ENCODE peak calls at places on chromosomes 1 and 21, in eight cellular contexts. I is esophagus squamous epithelium; F is left cardiac atrium; C is stimulated activated CD4-positive, alpha-beta T cell treated with anti-CD3 and anti-CD28 coated beads, Interleukin-1b, Interleukin-23, amount 100 ng/mL, for 48 hours; R is fibroblast of the aortic adventitia; S is small intestine; O is A549; Z is CD8-positive, alpha-beta T cell. H is an unnamed sample.

GRCh38 chr1:83531910-83532309 is 467.0 kb downstream of the TTLL7 start:
- DNase-seq in O (no peak), I (no peak), F (no peak), Z (no peak), C (no peak), R (no peak), S (no peak), H (no peak)

GRCh38 chr1:61674221-61674620 is 50.7 kb downstream of the TM2D1 start:
- DNase-seq in C (no peak), F (no peak), O (no peak), S (no peak), Z (no peak), R (no peak), I (no peak), H (no peak)

GRCh38 chr1:57252597-57253306 is 171.1 kb downstream of the DAB1 start:
- DNase-seq in O (no peak), Z (no peak), C (no peak), F (no peak), S (peak), I (no peak), R (no peak), H (no peak)

GRCh38 chr1:202860744-202861419 is 28.1 kb downstream of the RABIF start:
- DNase-seq in C (peak), I (no peak), Z (no peak), O (peak), S (peak), R (peak), F (peak), H (peak)

GRCh38 chr1:24929876-24930702 is at the start of gene RUNX3:
- DNase-seq in Z (peak), S (peak), C (peak), R (no peak), F (peak), O (peak), I (peak), H (peak)

GRCh38 chr21:42486551-42486950 is 9.5 kb downstream of the RSPH1 start:
- DNase-seq in I (no peak), R (no peak), Z (no peak), S (no peak), F (no peak), O (no peak), C (no peak), H (no peak)

GRCh38 chr1:212727386-212728181 is 27.9 kb upstream of the BATF3 start:
- DNase-seq in Z (no peak), O (no peak), F (no peak), R (no peak), I (no peak), C (peak), S (no peak), H (no peak)

GRCh38 chr1:25246600-25247023 is 642 bp downstream of the RSRP1 start:
- DNase-seq in I (no peak), S (no peak), R (no peak), F (no peak), Z (no peak), O (no peak), C (peak), H (no peak)

GRCh38 chr1:71641903-71642302 is 561.1 kb upstream of the ZRANB2 start:
- DNase-seq in Z (no peak), I (no peak), S (no peak), R (no peak), F (no peak), C (no peak), O (no peak), H (no peak)

GRCh38 chr1:207352560-207352959 is 31.1 kb downstream of the CD55 start:
- DNase-seq in F (no peak), O (no peak), S (no peak), Z (no peak), I (no peak), R (peak), C (no peak), H (no peak)

GRCh38 chr21:38661296-38662223 is 144.2 kb upstream of the ETS2 start:
- DNase-seq in C (no peak), I (no peak), F (peak), R (peak), Z (no peak), S (peak), O (peak), H (no peak)

GRCh38 chr1:103180660-103181059 is 72.3 kb upstream of the COL11A1 start:
- DNase-seq in I (no peak), O (peak), S (no peak), Z (no peak), C (no peak), R (peak), F (no peak), H (no peak)

GRCh38 chr21:44810829-44811228 is 7.0 kb downstream of the SUMO3 start:
- DNase-seq in O (no peak), R (no peak), S (no peak), I (no peak), Z (no peak), C (no peak), F (no peak), H (no peak)

GRCh38 chr1:98057236-98057635 is 136.4 kb upstream of the DPYD start:
- DNase-seq in I (no peak), R (no peak), S (no peak), C (no peak), F (no peak), Z (no peak), O (no peak), H (no peak)

GRCh38 chr21:42466700-42467612 is 29.1 kb downstream of the RSPH1 start:
- DNase-seq in I (no peak), Z (no peak), F (no peak), O (peak), S (peak), C (no peak), R (peak), H (peak)

GRCh38 chr1:40094481-40095110 is 2.5 kb downstream of the PPT1 start:
- DNase-seq in F (no peak), I (no peak), Z (no peak), S (no peak), O (no peak), R (no peak), C (no peak), H (no peak)

GRCh38 chr1:89871768-89872473 is 51.1 kb downstream of the LRRC8D start:
- DNase-seq in F (no peak), I (no peak), R (no peak), O (no peak), Z (no peak), S (no peak), C (no peak), H (no peak)

GRCh38 chr1:191693797-191694196 is 464.5 kb upstream of the RGS18 start:
- DNase-seq in S (no peak), F (no peak), Z (no peak), O (no peak), R (no peak), I (no peak), C (no peak), H (no peak)

GRCh38 chr1:9612162-9612845 is 23.6 kb downstream of the TMEM201 start:
- DNase-seq in Z (no peak), O (no peak), S (no peak), F (no peak), R (no peak), I (no peak), C (no peak), H (no peak)

GRCh38 chr1:150544204-150544603 is 5.0 kb upstream of the ADAMTSL4 start:
- DNase-seq in C (no peak), I (no peak), O (no peak), F (peak), R (peak), Z (no peak), S (no peak), H (no peak)

GRCh38 chr1:230507671-230508407 is 81.7 kb upstream of the PGBD5 start:
- DNase-seq in Z (no peak), C (no peak), I (no peak), O (no peak), S (no peak), F (peak), R (peak), H (no peak)

GRCh38 chr1:62395291-62395690 is 41.6 kb upstream of the USP1 start:
- DNase-seq in R (no peak), F (no peak), C (no peak), S (no peak), O (no peak), Z (no peak), I (no peak), H (peak)

GRCh38 chr1:206944703-206945102 is 1.6 kb downstream of the PIGR start:
- DNase-seq in S (peak), F (no peak), R (no peak), O (no peak), Z (no peak), C (no peak), I (no peak), H (no peak)

GRCh38 chr1:21069549-21069948 is 107.1 kb downstream of the EIF4G3 start:
- DNase-seq in F (no peak), S (no peak), O (no peak), Z (no peak), C (no peak), R (peak), I (no peak), H (no peak)

GRCh38 chr1:72412286-72412685 is 129.9 kb upstream of the NEGR1 start:
- DNase-seq in O (no peak), I (no peak), R (peak), F (no peak), S (no peak), Z (no peak), C (no peak), H (no peak)

GRCh38 chr1:36087233-36088123 is 1.2 kb upstream of the ADPRS start:
- DNase-seq in O (no peak), R (no peak), C (no peak), Z (no peak), I (no peak), S (no peak), F (no peak), H (no peak)

GRCh38 chr1:119453021-119453420 is 38.1 kb downstream of the HSD3B2 start:
- DNase-seq in R (peak), O (no peak), S (no peak), I (no peak), Z (no peak), C (peak), F (no peak), H (no peak)

GRCh38 chr1:20462397-20462796 is 23.6 kb downstream of the CAMK2N1 start:
- DNase-seq in C (no peak), S (no peak), R (no peak), Z (no peak), O (no peak), F (no peak), I (no peak), H (no peak)

GRCh38 chr21:16579538-16579937 is 849.8 kb downstream of the USP25 start:
- DNase-seq in Z (no peak), I (no peak), R (peak), S (no peak), F (no peak), O (no peak), C (no peak), H (peak)